ENCODE peak calls at places on chromosomes 13 and 19, in four cellular contexts. Z is CD8-positive, alpha-beta memory T cell; I is dorsolateral prefrontal cortex; E is Karpas-422. V is an unnamed sample.

GRCh38 chr13:104593693-104594092 is 1527.5 kb upstream of the SLC10A2 start:
- DNase-seq in Z (no peak), E (no peak), I (no peak), V (no peak)

GRCh38 chr13:20387441-20387971 is 138.2 kb downstream of the CRYL1 start:
- DNase-seq in I (no peak), Z (no peak), E (no peak), V (peak)

GRCh38 chr13:31913459-31913858 is 118.1 kb upstream of the FRY start:
- DNase-seq in I (no peak), Z (no peak), E (no peak), V (peak)

GRCh38 chr19:43651758-43652545 is 12.3 kb upstream of the CADM4 start:
- DNase-seq in I (peak), E (peak), Z (no peak), V (peak)

GRCh38 chr13:34364633-34365032 is 546.7 kb downstream of the RFC3 start:
- DNase-seq in I (no peak), E (no peak), Z (no peak), V (peak)

GRCh38 chr13:49667773-49668172 is 23.5 kb downstream of the EBPL start:
- DNase-seq in E (no peak), I (no peak), Z (no peak), V (peak)

GRCh38 chr19:10550336-10550735 is 6.6 kb downstream of the ATG4D start:
- DNase-seq in I (no peak), Z (no peak), E (peak), V (no peak)

GRCh38 chr19:49499030-49499670 is 2.9 kb downstream of the RPS11 start:
- DNase-seq in E (peak), Z (no peak), I (no peak), V (no peak)

GRCh38 chr19:3360494-3361383 is 5.6 kb upstream of the NFIC start:
- DNase-seq in Z (peak), I (peak), E (peak), V (peak)

GRCh38 chr19:4390862-4391693 is 9.3 kb downstream of the SH3GL1 start:
- DNase-seq in Z (no peak), E (no peak), I (no peak), V (peak)

GRCh38 chr13:32911506-32911905 is 104.7 kb upstream of the KL start:
- DNase-seq in I (no peak), E (peak), Z (no peak), V (peak)

GRCh38 chr19:4304509-4305252 is at the start of gene FSD1:
- DNase-seq in Z (peak), E (no peak), I (peak), V (peak)

GRCh38 chr19:48624791-48625723 is 5.8 kb downstream of the SPHK2 start:
- DNase-seq in E (no peak), Z (no peak), I (no peak), V (no peak)

GRCh38 chr13:102195566-102196462 is 206.0 kb downstream of the FGF14 start:
- DNase-seq in Z (no peak), I (no peak), E (no peak), V (peak)

GRCh38 chr13:111908981-111909380 is 158.0 kb upstream of the SOX1 start:
- DNase-seq in E (no peak), I (no peak), Z (no peak), V (no peak)

GRCh38 chr13:98923641-98924397 is 54.0 kb downstream of the DOCK9 start:
- DNase-seq in I (no peak), Z (no peak), E (no peak), V (no peak)

GRCh38 chr19:4431808-4432674 is 25.6 kb downstream of the UBXN6 start:
- DNase-seq in I (no peak), E (no peak), Z (no peak), V (no peak)

GRCh38 chr19:33771308-33772101 is 25.2 kb upstream of the KCTD15 start:
- DNase-seq in E (peak), I (peak), Z (peak), V (peak)

GRCh38 chr13:39038569-39038898 is 278 bp downstream of the NHLRC3 start:
- DNase-seq in Z (peak), E (peak), I (peak), V (peak)

GRCh38 chr19:35154535-35155406 is at the start of gene FXYD5:
- DNase-seq in Z (peak), I (no peak), E (peak), V (peak)

GRCh38 chr13:61812286-61812685 is 396.6 kb upstream of the PCDH20 start:
- DNase-seq in I (no peak), E (no peak), Z (no peak), V (no peak)

GRCh38 chr13:104315606-104316005 is 1249.4 kb upstream of the SLC10A2 start:
- DNase-seq in E (no peak), Z (no peak), I (no peak), V (peak)

GRCh38 chr13:27926644-27927434 is 7.0 kb downstream of the PDX1 start:
- DNase-seq in E (no peak), I (no peak), Z (no peak), V (peak)

GRCh38 chr19:4064073-4064550 is 2.6 kb downstream of the ZBTB7A start:
- DNase-seq in Z (no peak), E (no peak), I (no peak), V (peak)

GRCh38 chr13:108155185-108156106 is 59.9 kb downstream of the LIG4 start:
- DNase-seq in Z (peak), E (peak), I (peak), V (peak)

GRCh38 chr13:54593504-54593903 is 1564.9 kb downstream of the OLFM4 start:
- DNase-seq in E (no peak), I (no peak), Z (no peak), V (no peak)

GRCh38 chr19:58518261-58519086 is 1.1 kb downstream of the ZBTB45 start:
- DNase-seq in Z (no peak), I (no peak), E (peak), V (peak)

GRCh38 chr13:40340368-40341085 is 325.9 kb downstream of the FOXO1 start:
- DNase-seq in Z (no peak), E (peak), I (no peak), V (no peak)

GRCh38 chr19:10979950-10980349 is 19.1 kb downstream of the SMARCA4 start:
- DNase-seq in E (no peak), I (peak), Z (no peak), V (peak)

GRCh38 chr19:29963576-29963975 is 21.5 kb downstream of the URI1 start:
- DNase-seq in Z (no peak), I (no peak), E (no peak), V (no peak)

GRCh38 chr13:74930402-74931165 is 551.4 kb downstream of the TBC1D4 start:
- DNase-seq in Z (no peak), I (no peak), E (no peak), V (peak)

GRCh38 chr13:114043421-114044053 is 69.7 kb upstream of the C13orf46 start:
- DNase-seq in E (no peak), I (peak), Z (no peak), V (peak)

GRCh38 chr19:6714749-6715555 is 5.5 kb downstream of the C3 start:
- DNase-seq in Z (no peak), I (no peak), E (no peak), V (no peak)

GRCh38 chr13:113411216-113412023 is 41.9 kb downstream of the ADPRHL1 start:
- DNase-seq in I (no peak), E (no peak), Z (no peak), V (peak)

GRCh38 chr13:43528992-43529391 is 257.8 kb downstream of the ENOX1 start:
- DNase-seq in I (no peak), E (no peak), Z (no peak), V (peak)

GRCh38 chr19:31338069-31338767 is 11.0 kb downstream of the TSHZ3 start:
- DNase-seq in I (no peak), E (peak), Z (no peak), V (peak)

GRCh38 chr13:36026556-36026955 is 104.6 kb downstream of the DCLK1 start:
- DNase-seq in E (no peak), I (no peak), Z (no peak), V (peak)

GRCh38 chr19:40367577-40368434 is 19.3 kb downstream of the PLD3 start:
- DNase-seq in I (no peak), E (no peak), Z (no peak), V (no peak)

GRCh38 chr13:78604782-78605611 is 1.6 kb upstream of the POU4F1 start:
- DNase-seq in Z (no peak), I (no peak), E (peak), V (peak)

GRCh38 chr13:110336681-110337080 is 29.6 kb downstream of the COL4A2 start:
- DNase-seq in Z (no peak), I (no peak), E (no peak), V (no peak)

GRCh38 chr13:110337287-110337686 is 30.2 kb downstream of the COL4A2 start:
- DNase-seq in I (no peak), Z (no peak), E (no peak), V (no peak)

GRCh38 chr13:110334841-110335490 is 27.9 kb downstream of the COL4A2 start:
- DNase-seq in I (no peak), Z (no peak), E (no peak), V (no peak)

GRCh38 chr13:110334256-110334655 is 27.2 kb downstream of the COL4A2 start:
- DNase-seq in Z (no peak), I (no peak), E (no peak), V (no peak)

GRCh38 chr13:110336108-110336507 is 29.0 kb downstream of the COL4A2 start:
- DNase-seq in Z (no peak), I (no peak), E (no peak), V (no peak)
- H3K27ac ChIP-seq in Z (no peak), I (no peak), E (no peak), V (no peak)

GRCh38 chr13:22883961-22884360 is 296.8 kb upstream of the SGCG start:
- DNase-seq in I (no peak), Z (no peak), E (no peak), V (no peak)
- H3K4me3 ChIP-seq in I (no peak), Z (no peak), E (no peak), V (no peak)

DNA sequence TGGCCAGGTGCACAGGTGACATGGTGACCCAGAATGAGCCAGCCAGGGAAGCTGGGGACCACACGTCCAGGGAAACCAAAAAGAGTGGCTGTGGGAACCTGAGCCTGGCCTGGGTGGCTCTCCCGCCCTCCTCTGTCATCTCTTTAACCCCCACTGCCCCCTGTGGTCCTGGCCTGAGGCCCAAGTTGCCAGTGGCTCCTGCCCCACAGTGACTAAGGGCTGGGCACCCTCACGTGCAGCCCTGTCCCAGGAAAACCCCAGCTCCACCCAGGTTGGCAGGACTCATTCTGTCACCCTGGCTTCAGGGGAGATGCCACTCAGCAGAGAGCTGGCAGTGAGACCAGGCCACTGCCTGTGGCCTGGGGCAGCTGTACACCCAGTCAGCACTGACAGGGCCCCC is 30.6 kb upstream of the ISYNA1 start:
- DNase-seq in Z (no peak), E (no peak), I (no peak), V (peak)
- H3K27ac ChIP-seq in Z (no peak), E (no peak), I (peak), V (no peak)

DNA sequence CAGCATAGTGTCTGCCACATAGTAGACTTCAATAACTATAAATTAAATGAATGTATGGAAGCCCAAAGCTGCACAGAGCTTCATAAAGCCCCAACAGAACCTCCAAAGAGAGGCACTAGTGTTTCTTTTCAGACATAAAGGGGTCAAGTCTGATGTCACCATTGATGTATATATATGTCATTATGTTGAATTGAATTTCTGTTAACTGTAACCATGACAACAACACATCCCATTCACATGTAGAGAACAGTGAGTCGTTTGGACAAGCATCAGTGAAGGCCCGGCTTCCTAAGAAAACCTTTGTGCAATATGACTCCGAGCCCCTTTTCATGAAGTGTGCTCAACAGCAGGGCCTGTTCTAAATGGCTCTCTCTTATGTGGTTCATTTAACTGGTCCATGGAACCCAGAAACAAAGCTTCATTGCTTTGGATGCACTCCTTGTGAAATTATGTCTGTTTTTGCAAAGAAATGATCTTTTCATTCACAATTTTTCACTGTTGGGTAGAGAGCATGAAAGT is 67.2 kb upstream of the UBL3 start:
- DNase-seq in E (no peak), Z (no peak), I (no peak), V (peak)
- H3K4me3 ChIP-seq in E (no peak), Z (no peak), I (no peak), V (no peak)